ENCODE peak calls at places on chromosomes 12 and 14, in eight cellular contexts. One of them, this sample, is unnamed.

GRCh38 chr12:65501093-65501621 is 222.7 kb downstream of the MSRB3 start:
- DNase-seq in SK-N-MC: no peak
- DNase-seq in neuronal stem cell: no peak
- DNase-seq in activated T-helper 1 cell treated with anti-CD3 and anti-CD28 coated beads, Interleukin-12 subunit alpha, Interleukin-12 subunit beta, Interleukin-2, Interleukin-4 antibody, amounts not matched to agents 30 ng/mL and 10 ng/mL and 1 ng/mL, durations not matched to agents 14 hours and 24 hours and 36 hours: no peak
- DNase-seq in T-cell: no peak
- DNase-seq in upper lobe of right lung: no peak
- DNase-seq in glomerular endothelial cell: no peak
- DNase-seq in ecto neural progenitor cell: no peak
- DNase-seq in this sample: no peak

GRCh38 chr12:111546758-111547383 is 52.2 kb downstream of the ATXN2 start:
- DNase-seq in ecto neural progenitor cell: no peak
- DNase-seq in glomerular endothelial cell: no peak
- DNase-seq in activated T-helper 1 cell treated with anti-CD3 and anti-CD28 coated beads, Interleukin-12 subunit alpha, Interleukin-12 subunit beta, Interleukin-2, Interleukin-4 antibody, amounts not matched to agents 30 ng/mL and 10 ng/mL and 1 ng/mL, durations not matched to agents 14 hours and 24 hours and 36 hours: no peak
- DNase-seq in upper lobe of right lung: no peak
- DNase-seq in SK-N-MC: no peak
- DNase-seq in T-cell: no peak
- DNase-seq in neuronal stem cell: no peak
- DNase-seq in this sample: no peak

GRCh38 chr12:11836282-11836963 is 186.9 kb downstream of the ETV6 start:
- DNase-seq in T-cell: no peak
- DNase-seq in ecto neural progenitor cell: no peak
- DNase-seq in activated T-helper 1 cell treated with anti-CD3 and anti-CD28 coated beads, Interleukin-12 subunit alpha, Interleukin-12 subunit beta, Interleukin-2, Interleukin-4 antibody, amounts not matched to agents 30 ng/mL and 10 ng/mL and 1 ng/mL, durations not matched to agents 14 hours and 24 hours and 36 hours: peak
- DNase-seq in upper lobe of right lung: peak
- DNase-seq in glomerular endothelial cell: no peak
- DNase-seq in SK-N-MC: no peak
- DNase-seq in neuronal stem cell: no peak
- DNase-seq in this sample: no peak

GRCh38 chr12:109027767-109028166 is 6.9 kb upstream of the SVOP start:
- DNase-seq in T-cell: no peak
- DNase-seq in ecto neural progenitor cell: peak
- DNase-seq in glomerular endothelial cell: no peak
- DNase-seq in neuronal stem cell: no peak
- DNase-seq in SK-N-MC: no peak
- DNase-seq in activated T-helper 1 cell treated with anti-CD3 and anti-CD28 coated beads, Interleukin-12 subunit alpha, Interleukin-12 subunit beta, Interleukin-2, Interleukin-4 antibody, amounts not matched to agents 30 ng/mL and 10 ng/mL and 1 ng/mL, durations not matched to agents 14 hours and 24 hours and 36 hours: no peak
- DNase-seq in upper lobe of right lung: no peak
- DNase-seq in this sample: no peak

GRCh38 chr12:43278268-43278832 is 273.7 kb downstream of the ADAMTS20 start:
- DNase-seq in ecto neural progenitor cell: no peak
- DNase-seq in activated T-helper 1 cell treated with anti-CD3 and anti-CD28 coated beads, Interleukin-12 subunit alpha, Interleukin-12 subunit beta, Interleukin-2, Interleukin-4 antibody, amounts not matched to agents 30 ng/mL and 10 ng/mL and 1 ng/mL, durations not matched to agents 14 hours and 24 hours and 36 hours: no peak
- DNase-seq in neuronal stem cell: no peak
- DNase-seq in SK-N-MC: no peak
- DNase-seq in upper lobe of right lung: no peak
- DNase-seq in glomerular endothelial cell: no peak
- DNase-seq in T-cell: no peak
- DNase-seq in this sample: no peak

GRCh38 chr12:65189028-65189718 is 19.8 kb downstream of the LEMD3 start:
- DNase-seq in SK-N-MC: no peak
- DNase-seq in glomerular endothelial cell: no peak
- DNase-seq in T-cell: no peak
- DNase-seq in upper lobe of right lung: no peak
- DNase-seq in ecto neural progenitor cell: no peak
- DNase-seq in neuronal stem cell: no peak
- DNase-seq in activated T-helper 1 cell treated with anti-CD3 and anti-CD28 coated beads, Interleukin-12 subunit alpha, Interleukin-12 subunit beta, Interleukin-2, Interleukin-4 antibody, amounts not matched to agents 30 ng/mL and 10 ng/mL and 1 ng/mL, durations not matched to agents 14 hours and 24 hours and 36 hours: no peak
- DNase-seq in this sample: no peak

GRCh38 chr12:12992418-12993175 is 7.5 kb downstream of the HEBP1 start:
- DNase-seq in glomerular endothelial cell: no peak
- DNase-seq in T-cell: no peak
- DNase-seq in upper lobe of right lung: peak
- DNase-seq in activated T-helper 1 cell treated with anti-CD3 and anti-CD28 coated beads, Interleukin-12 subunit alpha, Interleukin-12 subunit beta, Interleukin-2, Interleukin-4 antibody, amounts not matched to agents 30 ng/mL and 10 ng/mL and 1 ng/mL, durations not matched to agents 14 hours and 24 hours and 36 hours: no peak
- DNase-seq in SK-N-MC: peak
- DNase-seq in ecto neural progenitor cell: no peak
- DNase-seq in neuronal stem cell: no peak
- DNase-seq in this sample: no peak

GRCh38 chr14:99069946-99070345 is 202.1 kb downstream of the BCL11B start:
- DNase-seq in glomerular endothelial cell: no peak
- DNase-seq in neuronal stem cell: no peak
- DNase-seq in activated T-helper 1 cell treated with anti-CD3 and anti-CD28 coated beads, Interleukin-12 subunit alpha, Interleukin-12 subunit beta, Interleukin-2, Interleukin-4 antibody, amounts not matched to agents 30 ng/mL and 10 ng/mL and 1 ng/mL, durations not matched to agents 14 hours and 24 hours and 36 hours: no peak
- DNase-seq in T-cell: no peak
- DNase-seq in ecto neural progenitor cell: no peak
- DNase-seq in SK-N-MC: no peak
- DNase-seq in upper lobe of right lung: no peak
- DNase-seq in this sample: no peak

GRCh38 chr12:65460076-65460475 is 181.6 kb downstream of the MSRB3 start:
- DNase-seq in glomerular endothelial cell: no peak
- DNase-seq in SK-N-MC: no peak
- DNase-seq in T-cell: no peak
- DNase-seq in ecto neural progenitor cell: no peak
- DNase-seq in activated T-helper 1 cell treated with anti-CD3 and anti-CD28 coated beads, Interleukin-12 subunit alpha, Interleukin-12 subunit beta, Interleukin-2, Interleukin-4 antibody, amounts not matched to agents 30 ng/mL and 10 ng/mL and 1 ng/mL, durations not matched to agents 14 hours and 24 hours and 36 hours: no peak
- DNase-seq in neuronal stem cell: no peak
- DNase-seq in upper lobe of right lung: no peak
- DNase-seq in this sample: no peak

GRCh38 chr14:102917056-102917385 is 5.4 kb upstream of the AMN start:
- DNase-seq in ecto neural progenitor cell: no peak
- DNase-seq in T-cell: no peak
- DNase-seq in activated T-helper 1 cell treated with anti-CD3 and anti-CD28 coated beads, Interleukin-12 subunit alpha, Interleukin-12 subunit beta, Interleukin-2, Interleukin-4 antibody, amounts not matched to agents 30 ng/mL and 10 ng/mL and 1 ng/mL, durations not matched to agents 14 hours and 24 hours and 36 hours: no peak
- DNase-seq in glomerular endothelial cell: no peak
- DNase-seq in upper lobe of right lung: no peak
- DNase-seq in neuronal stem cell: no peak
- DNase-seq in SK-N-MC: no peak
- DNase-seq in this sample: no peak

GRCh38 chr14:54627718-54628345 is 60.9 kb downstream of the SAMD4A start:
- DNase-seq in T-cell: peak
- DNase-seq in neuronal stem cell: no peak
- DNase-seq in SK-N-MC: peak
- DNase-seq in glomerular endothelial cell: peak
- DNase-seq in upper lobe of right lung: no peak
- DNase-seq in ecto neural progenitor cell: no peak
- DNase-seq in activated T-helper 1 cell treated with anti-CD3 and anti-CD28 coated beads, Interleukin-12 subunit alpha, Interleukin-12 subunit beta, Interleukin-2, Interleukin-4 antibody, amounts not matched to agents 30 ng/mL and 10 ng/mL and 1 ng/mL, durations not matched to agents 14 hours and 24 hours and 36 hours: peak
- DNase-seq in this sample: no peak